ENCODE peak calls at places on chromosomes 13 and 19, in seven cellular contexts. N is cardiac fibroblast, V is fibroblast of the aortic adventitia, T is neural progenitor cell, D is HFF-Myc, J is mammary epithelial cell, K is SK-N-SH. P is an unnamed sample.

GRCh38 chr13:99416411-99417121 is 84.7 kb upstream of the TM9SF2 start:
- DNase-seq in K (no peak), T (no peak), V (no peak), N (no peak), J (no peak), D (no peak), P (no peak)

GRCh38 chr19:28026636-28027035 is 1186.3 kb downstream of the UQCRFS1 start:
- DNase-seq in J (no peak), V (no peak), D (no peak), N (no peak), T (no peak), K (no peak), P (peak; percentile 16)

GRCh38 chr13:71964491-71965108 is 97.6 kb upstream of the DACH1 start:
- DNase-seq in N (no peak), D (no peak), V (no peak), K (no peak), J (no peak), T (no peak), P (peak; percentile 7)

GRCh38 chr19:18587962-18588610 is 512 bp upstream of the REX1BD start:
- DNase-seq in V (no peak), T (no peak), J (no peak), K (no peak), D (no peak), N (no peak), P (no peak)

GRCh38 chr19:13172335-13173128 is 22.3 kb downstream of the IER2 start:
- DNase-seq in N (peak; percentile 82), J (peak; percentile 72), T (no peak), V (peak; percentile 78), K (peak; percentile 74), D (no peak), P (no peak)

GRCh38 chr19:18167975-18168645 is 5.5 kb upstream of the IFI30 start:
- DNase-seq in D (no peak), N (peak; percentile 50), K (peak; percentile 94), J (no peak), T (peak; percentile 67), V (peak; percentile 36), P (peak; percentile 79)

GRCh38 chr13:39419866-39420265 is 183.1 kb downstream of the LHFPL6 start:
- DNase-seq in K (no peak), D (no peak), J (no peak), V (no peak), T (peak; percentile 20), N (no peak), P (no peak)

GRCh38 chr19:38932425-38933179 is 1.9 kb downstream of the MRPS12 start:
- DNase-seq in D (no peak), K (no peak), V (peak; percentile 44), N (peak; percentile 64), J (no peak), T (peak; percentile 62), P (peak; percentile 72)

GRCh38 chr19:12789904-12790619 is 1.2 kb upstream of the JUNB start:
- DNase-seq in J (peak; percentile 95), V (peak; percentile 94), N (peak; percentile 99), T (peak; percentile 99), D (no peak), K (peak; percentile 92), P (peak; percentile 100)

GRCh38 chr13:45658586-45659235 is 43.2 kb upstream of the ERICH6B start:
- DNase-seq in D (no peak), N (peak; percentile 2), K (no peak), T (no peak), V (peak; percentile 6), J (peak; percentile 78), P (no peak)

GRCh38 chr19:41807176-41807575 is 10.8 kb downstream of the CEACAM3 start:
- DNase-seq in V (no peak), D (no peak), N (no peak), K (no peak), T (no peak), J (no peak), P (no peak)

GRCh38 chr19:7633619-7634018 is at the start of gene PCP2:
- DNase-seq in T (no peak), J (no peak), V (no peak), D (no peak), K (no peak), N (no peak), P (no peak)
- TF ChIP-seq CTCF in T (no peak), J (no peak), V (no peak), D (no peak), K (no peak), N (no peak), P (no peak)

GRCh38 chr13:48491423-48492122 is 41.3 kb downstream of the RCBTB2 start:
- DNase-seq in J (peak; percentile 13), N (no peak), K (no peak), V (peak; percentile 26), D (no peak), T (no peak), P (peak; percentile 36)
- H3K4me3 ChIP-seq in J (no peak overlapping the region), N (peak overlapping the region; percentile 41), K (no peak overlapping the region), V (peak overlapping the region; percentile 57), D (peak overlapping the region; percentile 33), T (no peak overlapping the region), P (peak overlapping the region; percentile 66)

GRCh38 chr13:36818483-36819063 is 449 bp upstream of the RFXAP start:
- DNase-seq in D (no peak), T (no peak), J (no peak), V (peak; percentile 28), N (peak; percentile 33), K (no peak), P (no peak)
- TF ChIP-seq CTCF in D (no peak), T (no peak), J (no peak), V (no peak), N (no peak), K (no peak), P (no peak)

DNA sequence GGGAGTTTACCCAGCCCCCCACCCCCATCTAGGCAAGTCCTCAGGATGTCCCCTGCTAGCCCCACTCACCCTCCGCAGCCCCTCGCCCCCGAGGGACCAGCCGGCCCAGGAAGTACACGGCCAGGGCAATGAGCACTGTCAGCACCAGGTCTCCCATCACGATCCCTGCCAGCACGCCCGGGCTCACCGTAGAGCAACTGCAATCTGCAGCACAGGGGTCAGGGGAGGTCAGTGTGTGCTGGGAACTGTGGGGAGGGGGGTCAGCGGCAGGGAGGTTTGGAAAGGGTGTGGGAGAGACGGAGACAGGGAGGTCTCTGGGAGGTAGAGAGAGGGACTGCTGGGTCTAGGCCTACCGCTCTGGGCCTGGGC is 734 bp downstream of the TYROBP start:
- DNase-seq in N (no peak), J (no peak), V (no peak), D (no peak), T (no peak), K (peak; percentile 16), P (no peak)
- H3K4me3 ChIP-seq in N (no peak overlapping the region), J (no peak overlapping the region), V (no peak overlapping the region), D (no peak overlapping the region), T (no peak overlapping the region), K (no peak overlapping the region), P (no peak overlapping the region)

DNA sequence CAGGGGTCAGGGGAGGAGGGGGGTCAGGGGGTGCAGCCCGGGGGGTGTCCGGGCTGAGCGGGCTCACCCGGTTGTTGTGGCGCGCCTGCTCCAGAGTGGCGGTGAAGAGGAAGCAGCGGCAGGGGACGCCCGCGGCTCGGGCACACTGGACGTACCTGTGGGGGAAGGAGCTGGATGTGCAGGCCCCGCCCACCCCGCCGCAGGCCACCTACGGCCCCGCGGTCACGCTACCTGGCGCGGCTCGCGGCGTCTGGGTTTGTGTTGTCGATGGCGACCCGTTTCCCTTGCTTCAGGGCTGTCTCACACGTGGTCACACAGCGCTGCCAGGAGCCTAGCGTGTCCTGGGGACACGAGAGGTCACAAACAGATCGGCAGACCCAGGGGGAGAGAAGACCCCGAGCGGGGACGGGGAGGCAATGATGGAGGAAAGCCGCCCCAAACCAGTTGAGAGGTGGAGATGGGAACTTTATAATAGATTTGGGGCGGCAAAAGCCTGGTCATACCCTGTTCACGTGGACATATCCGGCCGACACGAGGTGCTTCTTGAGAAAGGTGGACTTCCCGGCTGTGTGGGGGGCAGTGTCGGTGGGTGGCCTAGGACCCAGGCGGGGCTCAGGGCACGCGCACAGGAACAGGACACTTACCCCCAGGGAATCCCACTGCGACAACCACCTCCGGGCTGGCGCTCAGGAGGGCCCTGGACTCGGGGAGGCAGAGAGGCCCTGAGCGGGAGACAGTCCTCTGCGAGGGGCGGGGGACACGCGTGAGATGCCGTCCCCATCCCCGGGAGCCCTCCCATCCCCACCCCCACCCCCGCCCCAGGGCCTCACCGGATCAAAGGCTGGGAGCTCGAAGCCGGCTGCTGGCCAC is 5.6 kb downstream of the PNKP start:
- DNase-seq in D (no peak), K (no peak), V (no peak), J (no peak), N (no peak), T (no peak), P (peak; percentile 5)
- TF ChIP-seq CTCF in D (no peak), K (no peak), V (no peak), J (no peak), N (no peak), T (no peak), P (no peak)

GRCh38 chr19:2048959-2049740 is 1.9 kb downstream of the MKNK2 start:
- DNase-seq in N (no peak), K (no peak), V (no peak), J (no peak), D (no peak), T (peak; percentile 24), P (peak; percentile 34)

GRCh38 chr19:2048104-2048958 is 2.7 kb downstream of the MKNK2 start:
- DNase-seq in J (no peak), T (no peak), V (no peak), K (no peak), D (no peak), N (no peak), P (peak; percentile 29)

GRCh38 chr19:2047076-2047448 is 4.0 kb downstream of the MKNK2 start:
- DNase-seq in T (no peak), K (no peak), D (no peak), J (no peak), V (no peak), N (no peak), P (peak; percentile 58)

GRCh38 chr19:2046046-2046907 is 4.8 kb downstream of the MKNK2 start:
- DNase-seq in K (no peak), T (peak; percentile 3), J (no peak), V (no peak), N (no peak), D (no peak), P (peak; percentile 29)

DNA sequence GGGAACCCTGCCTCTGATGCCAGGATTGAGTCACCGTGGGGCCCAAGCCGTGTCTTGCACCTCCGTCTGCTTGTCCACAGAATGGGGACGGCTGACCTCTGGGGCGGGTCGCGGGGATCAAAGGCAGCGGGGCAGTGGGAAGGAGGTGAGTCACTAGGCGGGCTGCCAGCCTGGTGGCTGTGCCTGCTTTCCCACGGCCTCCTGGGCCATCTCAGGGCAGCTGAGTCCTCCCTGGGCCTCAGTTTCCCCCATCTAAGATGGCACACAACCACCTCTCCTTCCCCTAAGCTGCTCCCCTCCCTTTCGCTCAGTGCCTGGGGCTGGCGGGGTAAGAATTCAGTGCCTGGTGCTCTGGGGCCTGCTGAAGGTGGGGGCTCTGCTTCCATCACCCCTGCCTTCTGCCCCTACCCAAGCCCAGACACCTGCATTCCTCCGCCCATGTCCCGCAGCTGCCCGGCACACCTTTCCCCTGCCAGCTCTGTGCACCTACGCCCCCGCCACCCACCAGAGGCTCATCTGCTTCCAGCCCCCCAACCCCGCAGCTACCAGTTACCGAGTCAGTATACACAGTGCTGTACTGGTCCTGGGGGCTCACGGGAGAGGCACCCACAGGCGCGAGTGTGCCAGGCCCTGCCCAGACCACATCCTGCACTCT is 3.5 kb downstream of the MKNK2 start:
- DNase-seq in T (peak; percentile 4), J (no peak), N (peak; percentile 50), K (no peak), V (no peak), D (no peak), P (peak; percentile 16)
- H3K4me3 ChIP-seq in T (no peak overlapping the region), J (no peak overlapping the region), N (no peak overlapping the region), K (no peak overlapping the region), V (peak overlapping the region; percentile 89), D (no peak overlapping the region), P (peak overlapping the region; percentile 93)

P was measured in GM12865.